ENCODE peak calls at places on chromosomes 16 and 17, in ten cellular contexts. I is stimulated activated CD4-positive, alpha-beta T cell treated with anti-CD3 and anti-CD28 coated beads, Interleukin-1b, Interleukin-23, amount 100 ng/mL, for 1 hour; O is activated T-cell treated with anti-CD3 and anti-CD28 coated beads, Interleukin-2, amount 50 U/mL, for 4 hours; A is tibial artery; T is sigmoid colon; R is HCEC 1CT; S is stimulated activated CD8-positive, alpha-beta memory T cell treated with anti-CD3 and anti-CD28 coated beads, Interleukin-7, amount 100 ng/mL, for 1 hour; D is T-helper 9 cell; X is foreskin keratinocyte; Y is Ammon's horn. U is an unnamed sample.
A peak's percentile ranks its signal among the peaks of the same experiment; 100 is the strongest.

GRCh38 chr16:14002416-14002815 is 68.7 kb upstream of the MRTFB start:
- DNase-seq in I (no peak), O (no peak), A (no peak), T (no peak), R (no peak), S (no peak), D (no peak), X (no peak), Y (no peak), U (no peak)

GRCh38 chr16:67885976-67886375 is 1.3 kb downstream of the NRN1L start:
- DNase-seq in I (no peak), O (no peak), A (no peak), T (no peak), R (no peak), S (no peak), D (no peak), X (no peak), Y (no peak), U (no peak)

GRCh38 chr17:74859439-74860228 is at the start of gene GRIN2C:
- DNase-seq in I (peak; percentile 17), O (no peak), A (no peak), T (no peak), R (no peak), S (no peak), D (peak; percentile 31), X (no peak), Y (no peak), U (peak; percentile 14)

GRCh38 chr17:4176803-4177472 is 33.9 kb downstream of the CYB5D2 start:
- DNase-seq in I (no peak), O (no peak), A (no peak), T (no peak), R (no peak), S (no peak), D (no peak), X (no peak), Y (no peak), U (no peak)

GRCh38 chr16:2224183-2224486 is 744 bp downstream of the E4F1 start:
- DNase-seq in I (no peak), O (no peak), A (no peak), T (no peak), R (no peak), S (no peak), D (no peak), X (no peak), Y (peak; percentile 44), U (no peak)

GRCh38 chr16:61042736-61043135 is 993.5 kb downstream of the CDH8 start:
- DNase-seq in I (no peak), O (no peak), A (no peak), T (no peak), R (no peak), S (no peak), D (no peak), X (no peak), Y (no peak), U (no peak)

GRCh38 chr16:89575247-89576172 is at the start of gene CPNE7:
- DNase-seq in I (no peak), O (no peak), A (no peak), T (no peak), R (peak; percentile 41), S (no peak), D (no peak), X (no peak), Y (no peak), U (no peak)

GRCh38 chr16:86850675-86851074 is 272.3 kb downstream of the FOXL1 start:
- DNase-seq in I (no peak), O (no peak), A (no peak), T (no peak), R (no peak), S (no peak), D (no peak), X (no peak), Y (no peak), U (no peak)

GRCh38 chr17:27353469-27354050 is 59.6 kb downstream of the WSB1 start:
- DNase-seq in I (peak; percentile 68), O (peak; percentile 86), A (peak; percentile 97), T (peak; percentile 96), R (peak; percentile 90), S (peak; percentile 77), D (peak; percentile 80), X (peak; percentile 47), Y (peak; percentile 87), U (peak; percentile 91)

GRCh38 chr16:57893559-57894389 is 77.2 kb downstream of the CNGB1 start:
- DNase-seq in I (no peak), O (no peak), A (no peak), T (no peak), R (peak; percentile 85), S (no peak), D (no peak), X (peak; percentile 99), Y (no peak), U (no peak)

GRCh38 chr16:30659507-30660423 is 1.5 kb downstream of the FBRS start:
- DNase-seq in I (peak; percentile 32), O (peak; percentile 47), A (no peak), T (peak; percentile 78), R (peak; percentile 18), S (no peak), D (peak; percentile 38), X (no peak), Y (no peak), U (no peak)

GRCh38 chr17:78387982-78388941 is 9.8 kb downstream of the PGS1 start:
- DNase-seq in I (no peak), O (no peak), A (no peak), T (peak; percentile 87), R (no peak), S (no peak), D (no peak), X (no peak), Y (peak; percentile 70), U (no peak)

GRCh38 chr17:10698116-10698818 is 873 bp downstream of the ADPRM start:
- DNase-seq in I (no peak), O (no peak), A (no peak), T (no peak), R (peak; percentile 7), S (no peak), D (no peak), X (peak; percentile 4), Y (no peak), U (no peak)

GRCh38 chr16:17233301-17234002 is 237.3 kb downstream of the XYLT1 start:
- DNase-seq in I (no peak), O (no peak), A (no peak), T (no peak), R (no peak), S (no peak), D (no peak), X (no peak), Y (no peak), U (no peak)

GRCh38 chr17:78671607-78672404 is 94.6 kb upstream of the DNAH17 start:
- DNase-seq in I (no peak), O (no peak), A (no peak), T (no peak), R (no peak), S (no peak), D (no peak), X (no peak), Y (no peak), U (no peak)

GRCh38 chr16:51818342-51818944 is 667.4 kb upstream of the SALL1 start:
- DNase-seq in I (no peak), O (no peak), A (no peak), T (no peak), R (peak; percentile 72), S (no peak), D (no peak), X (peak; percentile 5), Y (peak; percentile 10), U (no peak)

GRCh38 chr16:11201498-11202259 is 54.3 kb downstream of the SOCS1 start:
- DNase-seq in I (no peak), O (no peak), A (no peak), T (no peak), R (peak; percentile 90), S (no peak), D (no peak), X (peak; percentile 93), Y (no peak), U (no peak)

GRCh38 chr17:40548982-40549680 is 16.1 kb downstream of the CCR7 start:
- DNase-seq in I (no peak), O (no peak), A (peak; percentile 88), T (peak; percentile 87), R (peak; percentile 90), S (no peak), D (no peak), X (no peak), Y (no peak), U (peak; percentile 30)

GRCh38 chr17:61568219-61569072 is 22.6 kb downstream of the NACA2 start:
- DNase-seq in I (no peak), O (no peak), A (no peak), T (no peak), R (no peak), S (no peak), D (no peak), X (peak; percentile 42), Y (no peak), U (peak; percentile 12)

GRCh38 chr16:27772093-27772820 is 222.3 kb downstream of the KATNIP start:
- DNase-seq in I (no peak), O (no peak), A (no peak), T (no peak), R (no peak), S (no peak), D (no peak), X (no peak), Y (no peak), U (no peak)

GRCh38 chr16:1088295-1089170 is 7.5 kb downstream of the C1QTNF8 start:
- DNase-seq in I (no peak), O (no peak), A (no peak), T (no peak), R (no peak), S (no peak), D (no peak), X (no peak), Y (no peak), U (no peak)

GRCh38 chr17:31549121-31549524 is 157.6 kb downstream of the RAB11FIP4 start:
- DNase-seq in I (peak; percentile 25), O (peak; percentile 15), A (no peak), T (no peak), R (no peak), S (no peak), D (no peak), X (no peak), Y (peak; percentile 49), U (no peak)

GRCh38 chr16:77588389-77588788 is 133.9 kb upstream of the NUDT7 start:
- DNase-seq in I (no peak), O (no peak), A (no peak), T (no peak), R (no peak), S (no peak), D (no peak), X (no peak), Y (no peak), U (no peak)

GRCh38 chr16:9159839-9160550 is 68.6 kb downstream of the HAPSTR1 start:
- DNase-seq in I (no peak), O (no peak), A (no peak), T (no peak), R (peak; percentile 58), S (no peak), D (no peak), X (peak; percentile 31), Y (peak; percentile 85), U (peak; percentile 26)

GRCh38 chr16:84607694-84608093 is 10.2 kb downstream of the COTL1 start:
- DNase-seq in I (no peak), O (no peak), A (no peak), T (no peak), R (no peak), S (no peak), D (peak; percentile 26), X (no peak), Y (peak; percentile 69), U (no peak)

GRCh38 chr17:48261297-48261880 is 153.8 kb downstream of the SNX11 start:
- DNase-seq in I (no peak), O (no peak), A (no peak), T (no peak), R (peak; percentile 61), S (no peak), D (no peak), X (no peak), Y (no peak), U (peak; percentile 30)

GRCh38 chr17:80409626-80410025 is 5.3 kb upstream of the ENDOV start:
- DNase-seq in I (no peak), O (no peak), A (no peak), T (no peak), R (no peak), S (no peak), D (no peak), X (no peak), Y (no peak), U (no peak)

GRCh38 chr17:79979201-79979840 is 56.4 kb downstream of the TBC1D16 start:
- DNase-seq in I (no peak), O (no peak), A (peak; percentile 35), T (peak; percentile 56), R (no peak), S (no peak), D (no peak), X (no peak), Y (no peak), U (no peak)

U was measured in NCI-H1436.